ENCODE peak calls at places on chromosome 22, in four cellular contexts. E is cardiac fibroblast, J is left ventricle myocardium inferior, B is GM06990. R is an unnamed sample.

GRCh38 chr22:21972293-21972779 is 10.3 kb downstream of the TOP3B start:
- DNase-seq in E (peak; percentile 46), J (no peak), B (peak; percentile 47), R (peak; percentile 35)

GRCh38 chr22:28989035-28989464 is 72.6 kb downstream of the C22orf31 start:
- DNase-seq in E (no peak), J (no peak), B (no peak), R (peak; percentile 35)

GRCh38 chr22:45442120-45442519 is 28.6 kb downstream of the RIBC2 start:
- DNase-seq in E (no peak), J (no peak), B (no peak), R (no peak)

GRCh38 chr22:29031236-29031982 is 30.2 kb downstream of the C22orf31 start:
- DNase-seq in E (peak; percentile 92), J (no peak), B (no peak), R (peak; percentile 99)

GRCh38 chr22:49659924-49660315 is 167.8 kb downstream of the BRD1 start:
- DNase-seq in E (no peak), J (no peak), B (no peak), R (no peak)

GRCh38 chr22:47808236-47808845 is 1045.9 kb downstream of the TBC1D22A start:
- DNase-seq in E (no peak), J (no peak), B (no peak), R (no peak)

GRCh38 chr22:29128891-29129643 is 56.2 kb downstream of the KREMEN1 start:
- DNase-seq in E (no peak), J (no peak), B (no peak), R (peak; percentile 65)

GRCh38 chr22:26658161-26658560 is 773 bp downstream of the MIAT start:
- DNase-seq in E (no peak), J (no peak), B (no peak), R (no peak)

GRCh38 chr22:50440544-50441249 is 34.1 kb downstream of the SBF1 start:
- DNase-seq in E (no peak), J (no peak), B (peak; percentile 12), R (no peak)

GRCh38 chr22:48695251-48695650 is 1132.4 kb downstream of the BRD1 start:
- DNase-seq in E (no peak), J (no peak), B (no peak), R (no peak)

GRCh38 chr22:34847072-34847471 is 218.9 kb upstream of the ISX start:
- DNase-seq in E (no peak), J (no peak), B (no peak), R (no peak)

GRCh38 chr22:48707749-48708557 is 1119.7 kb downstream of the BRD1 start:
- DNase-seq in E (no peak), J (peak; percentile 7), B (no peak), R (no peak)

GRCh38 chr22:29457730-29458129 is 19.3 kb downstream of the RFPL1 start:
- DNase-seq in E (peak; percentile 43), J (no peak), B (no peak), R (peak; percentile 45)

GRCh38 chr22:35335468-35335867 is 35.8 kb downstream of the TOM1 start:
- DNase-seq in E (no peak), J (no peak), B (no peak), R (no peak)

GRCh38 chr22:37996515-37997246 is 12.3 kb upstream of the SOX10 start:
- DNase-seq in E (no peak), J (no peak), B (no peak), R (no peak)

GRCh38 chr22:48492371-48493320 is 1335.0 kb downstream of the BRD1 start:
- DNase-seq in E (peak; percentile 77), J (peak; percentile 31), B (peak; percentile 24), R (peak; percentile 59)

GRCh38 chr22:39348909-39349505 is 784 bp upstream of the SYNGR1 start:
- DNase-seq in E (no peak), J (peak; percentile 33), B (no peak), R (no peak)

GRCh38 chr22:25777870-25778269 is 35.9 kb downstream of the MYO18B start:
- DNase-seq in E (peak; percentile 62), J (no peak), B (no peak), R (peak; percentile 68)

GRCh38 chr22:21937041-21937820 is 15.4 kb downstream of the PPM1F start:
- DNase-seq in E (peak; percentile 24), J (no peak), B (no peak), R (peak; percentile 31)

GRCh38 chr22:29040385-29041275 is 21.0 kb downstream of the C22orf31 start:
- DNase-seq in E (peak; percentile 93), J (no peak), B (no peak), R (peak; percentile 91)

GRCh38 chr22:38751422-38752346 is 4.1 kb downstream of the SUN2 start:
- DNase-seq in E (no peak), J (peak; percentile 41), B (peak; percentile 83), R (no peak)

GRCh38 chr22:49197986-49198704 is 629.5 kb downstream of the BRD1 start:
- DNase-seq in E (no peak), J (no peak), B (no peak), R (no peak)

GRCh38 chr22:27331526-27332281 is 469.9 kb downstream of the MN1 start:
- DNase-seq in E (peak; percentile 88), J (peak; percentile 46), B (no peak), R (peak; percentile 28)

GRCh38 chr22:41589260-41589600 is 410 bp downstream of the PMM1 start:
- DNase-seq in E (peak; percentile 41), J (no peak), B (no peak), R (no peak)

GRCh38 chr22:25062378-25063095 is 110.0 kb downstream of the KIAA1671 start:
- DNase-seq in E (no peak), J (no peak), B (no peak), R (no peak)

GRCh38 chr22:41699264-41700104 is at the start of gene MEI1:
- DNase-seq in E (peak; percentile 78), J (peak; percentile 87), B (peak; percentile 78), R (peak; percentile 74)

GRCh38 chr22:20577549-20577975 is 70.2 kb downstream of the MED15 start:
- DNase-seq in E (no peak), J (peak; percentile 19), B (no peak), R (peak; percentile 31)

DNA sequence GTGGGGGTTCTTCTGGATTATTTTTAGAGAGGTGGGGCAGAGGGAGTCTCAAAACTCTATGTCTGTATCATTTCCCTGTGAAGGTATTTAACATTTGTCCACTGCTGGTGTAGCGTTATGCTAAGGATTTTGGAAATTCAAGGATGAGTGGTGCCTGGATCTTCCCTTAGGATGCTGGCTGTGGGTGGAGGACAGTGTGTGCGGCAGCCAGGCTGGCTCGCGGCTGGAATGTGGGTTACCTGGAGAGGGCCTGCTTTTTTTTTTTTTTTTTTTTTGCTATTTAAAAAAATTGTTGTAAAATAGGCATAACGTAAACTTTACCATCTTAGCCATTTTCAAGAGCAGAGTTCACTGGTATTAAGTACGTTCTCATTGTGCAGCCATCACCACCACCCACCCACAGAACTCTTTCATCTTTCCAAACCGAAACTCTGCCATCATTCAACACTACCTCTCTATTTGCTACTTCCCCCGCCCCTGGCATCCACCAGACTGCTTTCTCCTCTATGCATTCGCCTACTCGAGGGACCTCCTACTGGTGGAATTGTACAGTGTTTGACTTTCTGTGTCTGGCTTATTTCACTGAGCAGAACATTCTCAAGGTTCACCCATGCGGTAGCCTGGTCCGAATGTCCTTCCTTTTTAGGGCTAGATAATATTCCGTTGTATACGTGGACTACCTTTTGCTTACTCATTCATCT is 67.1 kb downstream of the PARVB start:
- DNase-seq in E (peak; percentile 12), J (no peak), B (no peak), R (peak; percentile 9)
- TF ChIP-seq CTCF in E (peak; percentile 31), J (no peak), B (no peak), R (peak; percentile 29)

GRCh38 chr22:23140385-23140784 is 1.4 kb downstream of the RSPH14 start:
- DNase-seq in E (no peak), J (no peak), B (no peak), R (no peak)

GRCh38 chr22:23144432-23144831 is 845 bp upstream of the RAB36 start:
- DNase-seq in E (no peak), J (no peak), B (no peak), R (no peak)

GRCh38 chr22:23144926-23145906 is at the start of gene RAB36:
- DNase-seq in E (peak; percentile 99), J (peak; percentile 95), B (peak; percentile 90), R (peak; percentile 98)

GRCh38 chr22:23143119-23143518 is 1.3 kb upstream of the RSPH14 start:
- DNase-seq in E (no peak), J (no peak), B (no peak), R (no peak)

DNA sequence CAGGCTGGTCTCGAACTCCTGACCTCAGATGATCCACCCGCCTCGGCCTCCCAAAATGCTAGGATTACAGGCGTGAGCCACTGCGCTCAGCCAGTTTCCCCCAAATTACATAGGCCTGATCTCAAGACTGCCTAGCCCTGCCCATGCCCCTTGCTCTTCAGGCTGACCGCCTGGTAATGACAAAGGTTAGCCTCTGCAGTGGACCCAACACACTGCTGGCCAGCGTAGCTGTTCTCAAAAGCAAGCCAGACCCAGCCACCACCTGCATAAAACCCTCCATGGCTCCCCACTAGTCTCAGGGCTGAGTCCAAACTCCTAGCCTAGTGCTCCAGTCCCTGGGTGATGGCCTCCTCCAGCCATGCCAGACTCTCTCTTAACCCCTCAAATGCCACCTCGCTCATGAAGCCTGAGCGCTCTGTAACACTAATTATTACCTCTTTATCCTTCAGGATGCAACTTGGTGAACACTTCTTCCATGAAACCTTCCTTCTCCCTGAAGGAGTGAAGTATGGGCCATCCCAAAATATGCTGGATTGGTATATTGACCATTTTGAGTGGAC is 836 bp upstream of the RSPH14 start:
- DNase-seq in E (no peak), J (no peak), B (no peak), R (no peak)
- H3K4me3 ChIP-seq in E (no peak overlapping the region), J (peak overlapping the region; percentile 50), B (no peak overlapping the region), R (no peak overlapping the region)

GRCh38 chr22:46754110-46754799 is 8.2 kb upstream of the TBC1D22A start:
- DNase-seq in E (peak; percentile 96), J (peak; percentile 94), B (no peak), R (peak; percentile 98)
- TF ChIP-seq CTCF in E (no peak), J (no peak), B (no peak), R (no peak)

DNA sequence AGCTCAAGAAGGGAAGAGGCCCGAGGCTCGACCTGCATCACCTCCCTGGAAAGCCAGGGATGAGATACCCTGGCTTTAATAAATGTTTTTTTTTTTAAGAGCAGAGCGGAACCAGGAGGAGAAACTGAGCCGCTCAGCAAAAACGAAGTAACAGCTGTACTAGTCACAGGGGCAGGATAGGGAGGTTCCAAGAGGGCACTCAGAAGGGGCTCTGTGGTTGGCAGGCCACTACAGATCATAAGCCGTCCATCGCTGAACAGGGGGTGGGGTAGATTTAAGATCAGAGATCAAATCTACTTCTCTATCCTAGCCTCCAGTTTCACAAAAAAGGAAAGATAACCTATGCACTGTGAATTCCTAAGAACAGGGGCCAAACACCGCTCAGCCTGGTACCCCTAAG is 630 bp downstream of the EIF3D start:
- DNase-seq in E (no peak), J (no peak), B (no peak), R (peak; percentile 26)
- H3K4me3 ChIP-seq in E (peak overlapping the region; percentile 92), J (peak overlapping the region; percentile 76), B (peak overlapping the region; percentile 98), R (peak overlapping the region; percentile 83)

GRCh38 chr22:19350947-19351346 is 59.4 kb upstream of the CLTCL1 start:
- DNase-seq in E (no peak), J (no peak), B (no peak), R (no peak)
- TF ChIP-seq CTCF in E (no peak), J (no peak), B (no peak), R (no peak)

R was measured in fibroblast of mammary gland.